ENCODE peak calls at places on chromosomes 13 and 19, in six cellular contexts. H is aorta; Q is astrocyte of the spinal cord; V is mucosa of gallbladder; R is left lung; T is activated CD8-positive, alpha-beta T cell treated with anti-CD3 and anti-CD28 coated beads for 36 hours. O is an unnamed sample.

GRCh38 chr13:28854657-28855056 is 34.5 kb downstream of the MTUS2 start:
- DNase-seq in H (no peak), Q (no peak), V (no peak), R (no peak), T (no peak), O (no peak)

GRCh38 chr19:7942981-7943443 is 454 bp downstream of the TIMM44 start:
- DNase-seq in H (no peak), Q (peak), V (no peak), R (no peak), T (no peak), O (no peak)

GRCh38 chr19:3098141-3098514 is 4.0 kb downstream of the GNA11 start:
- DNase-seq in H (peak), Q (no peak), V (no peak), R (no peak), T (no peak), O (no peak)

GRCh38 chr13:49214917-49215376 is 5.2 kb upstream of the MLNR start:
- DNase-seq in H (no peak), Q (no peak), V (no peak), R (peak), T (peak), O (no peak)

GRCh38 chr13:103883152-103883551 is 816.9 kb upstream of the SLC10A2 start:
- DNase-seq in H (peak), Q (peak), V (peak), R (peak), T (no peak), O (peak)

GRCh38 chr19:38877781-38878574 is at the start of gene RINL:
- DNase-seq in H (no peak), Q (no peak), V (no peak), R (peak), T (peak), O (no peak)

GRCh38 chr13:30038884-30039283 is 188.5 kb upstream of the UBL3 start:
- DNase-seq in H (no peak), Q (peak), V (no peak), R (no peak), T (no peak), O (no peak)

GRCh38 chr19:46840157-46840942 is 10.3 kb downstream of the AP2S1 start:
- DNase-seq in H (no peak), Q (peak), V (peak), R (no peak), T (peak), O (peak)

GRCh38 chr19:40990972-40991381 is at the start of gene CYP2B6:
- DNase-seq in H (no peak), Q (no peak), V (peak), R (no peak), T (no peak), O (no peak)

GRCh38 chr13:43132911-43133310 is 109.5 kb downstream of the DNAJC15 start:
- DNase-seq in H (no peak), Q (no peak), V (no peak), R (no peak), T (no peak), O (peak)

O was measured in retina.